ENCODE peak calls at places on chromosome 4, in seven cellular contexts. N is kidney epithelial cell, S is WERI-Rb-1, Y is fibroblast of mammary gland, X is left ventricle myocardium inferior, F is GM06990, A is heart right ventricle. I is an unnamed sample.

GRCh38 chr4:139028191-139028661 is 12.6 kb downstream of the NOCT start:
- DNase-seq in N (no peak), S (no peak), Y (no peak), X (peak), F (no peak), A (peak), I (no peak)

GRCh38 chr4:159606835-159607234 is 504.0 kb downstream of the RAPGEF2 start:
- DNase-seq in N (no peak), S (no peak), Y (no peak), X (no peak), F (no peak), A (no peak), I (no peak)

GRCh38 chr4:40856836-40857362 is 107.1 kb downstream of the NSUN7 start:
- DNase-seq in N (no peak), S (peak), Y (peak), X (peak), F (peak), A (peak), I (no peak)

GRCh38 chr4:88144866-88145300 is 13.6 kb downstream of the ABCG2 start:
- DNase-seq in N (no peak), S (no peak), Y (no peak), X (no peak), F (no peak), A (no peak), I (no peak)

GRCh38 chr4:48877827-48878535 is 28.6 kb downstream of the OCIAD2 start:
- DNase-seq in N (no peak), S (no peak), Y (no peak), X (no peak), F (no peak), A (no peak), I (no peak)

GRCh38 chr4:165779950-165780670 is 92.9 kb upstream of the TLL1 start:
- DNase-seq in N (no peak), S (no peak), Y (peak), X (no peak), F (no peak), A (no peak), I (no peak)

GRCh38 chr4:140635606-140636005 is 66.8 kb upstream of the UCP1 start:
- DNase-seq in N (peak), S (no peak), Y (no peak), X (peak), F (no peak), A (no peak), I (no peak)

GRCh38 chr4:81395239-81395638 is 76.5 kb downstream of the RASGEF1B start:
- DNase-seq in N (no peak), S (no peak), Y (no peak), X (no peak), F (no peak), A (no peak), I (no peak)

GRCh38 chr4:108725457-108725856 is 37.4 kb downstream of the ETNPPL start:
- DNase-seq in N (no peak), S (no peak), Y (no peak), X (no peak), F (no peak), A (no peak), I (no peak)

GRCh38 chr4:82785248-82786003 is 13.2 kb downstream of the SCD5 start:
- DNase-seq in N (peak), S (no peak), Y (peak), X (no peak), F (no peak), A (no peak), I (peak)

GRCh38 chr4:69196209-69196965 is 18.2 kb downstream of the UGT2B11 start:
- DNase-seq in N (no peak), S (no peak), Y (no peak), X (no peak), F (no peak), A (no peak), I (no peak)

GRCh38 chr4:7382634-7383014 is 52.1 kb downstream of the PSAPL1 start:
- DNase-seq in N (no peak), S (no peak), Y (no peak), X (no peak), F (no peak), A (no peak), I (no peak)

GRCh38 chr4:96035727-96036126 is 195.8 kb downstream of the PDHA2 start:
- DNase-seq in N (no peak), S (peak), Y (peak), X (no peak), F (no peak), A (no peak), I (no peak)

GRCh38 chr4:88858752-88859151 is 161.1 kb upstream of the NAP1L5 start:
- DNase-seq in N (no peak), S (no peak), Y (peak), X (no peak), F (peak), A (no peak), I (no peak)

GRCh38 chr4:158442736-158443135 is 78.9 kb upstream of the RXFP1 start:
- DNase-seq in N (no peak), S (no peak), Y (peak), X (no peak), F (no peak), A (no peak), I (no peak)

GRCh38 chr4:138910914-138911336 is 104.7 kb upstream of the NOCT start:
- DNase-seq in N (peak), S (no peak), Y (peak), X (peak), F (no peak), A (peak), I (peak)

GRCh38 chr4:40369437-40370278 is 34.5 kb downstream of the CHRNA9 start:
- DNase-seq in N (no peak), S (no peak), Y (no peak), X (no peak), F (peak), A (no peak), I (no peak)

GRCh38 chr4:7466215-7466614 is 31.5 kb upstream of the PSAPL1 start:
- DNase-seq in N (no peak), S (no peak), Y (no peak), X (no peak), F (no peak), A (no peak), I (no peak)

DNA sequence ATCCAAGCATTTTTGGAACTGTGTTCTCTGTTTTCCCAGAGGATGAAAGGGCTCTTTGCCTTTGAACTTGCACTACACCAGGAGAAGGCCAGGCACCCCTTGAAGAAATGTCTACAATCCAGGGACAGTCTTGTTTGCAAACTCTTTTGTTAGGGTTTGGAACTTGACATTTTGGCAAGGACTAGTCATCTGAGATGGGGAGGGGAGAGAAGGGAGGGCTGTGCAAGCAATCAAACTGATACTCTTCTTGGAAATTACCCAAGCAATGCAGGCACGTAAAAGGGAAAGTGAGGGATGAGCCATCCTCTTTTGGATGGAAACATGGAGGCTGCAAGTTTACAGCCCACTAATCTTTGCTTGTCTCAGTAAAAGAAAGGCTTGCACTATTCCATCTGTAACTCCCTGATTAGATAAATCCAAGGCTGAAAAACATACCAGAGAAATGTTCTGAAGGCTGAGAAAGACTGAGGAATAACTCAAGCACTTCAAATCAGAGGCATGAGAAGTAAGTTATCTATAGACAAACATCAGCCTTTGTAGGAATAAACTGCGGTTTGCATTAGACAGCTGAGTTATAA is 140.9 kb downstream of the TSPAN5 start:
- DNase-seq in N (no peak), S (no peak), Y (peak), X (no peak), F (no peak), A (no peak), I (no peak)
- H3K4me3 ChIP-seq in N (no peak), S (no peak), Y (no peak), X (no peak), F (no peak), A (no peak), I (no peak)

GRCh38 chr4:101186558-101187184 is 160.7 kb downstream of the PPP3CA start:
- DNase-seq in N (no peak), S (no peak), Y (no peak), X (no peak), F (no peak), A (no peak), I (no peak)

GRCh38 chr4:101188906-101189305 is 158.4 kb downstream of the PPP3CA start:
- DNase-seq in N (no peak), S (no peak), Y (no peak), X (no peak), F (no peak), A (no peak), I (no peak)

GRCh38 chr4:101191302-101192098 is 155.8 kb downstream of the PPP3CA start:
- DNase-seq in N (no peak), S (peak), Y (peak), X (peak), F (no peak), A (peak), I (peak)

GRCh38 chr4:101184668-101185067 is 162.7 kb downstream of the PPP3CA start:
- DNase-seq in N (no peak), S (no peak), Y (no peak), X (no peak), F (no peak), A (no peak), I (no peak)

DNA sequence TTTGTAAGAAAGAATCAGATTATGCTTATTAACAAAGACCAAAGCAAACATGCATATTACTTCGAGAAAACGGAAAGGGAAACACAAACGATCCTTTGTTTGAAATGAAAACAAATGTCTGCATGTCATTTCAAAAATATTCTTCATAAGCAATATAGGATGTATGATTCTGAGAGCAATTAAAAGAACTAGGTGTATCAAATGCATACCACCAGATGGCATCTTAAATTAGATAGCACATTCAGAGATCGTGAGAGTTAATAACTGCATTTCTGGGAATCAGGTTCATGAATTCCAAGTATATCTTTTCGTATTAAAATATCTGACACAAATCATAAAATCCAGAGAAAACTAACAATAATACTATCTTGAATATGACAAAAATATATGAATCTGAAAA is 159.5 kb downstream of the PPP3CA start:
- DNase-seq in N (no peak), S (no peak), Y (peak), X (no peak), F (no peak), A (no peak), I (no peak)
- TF ChIP-seq CTCF in N (no peak), S (no peak), Y (peak), X (peak), F (peak), A (no peak), I (no peak)

GRCh38 chr4:181479145-181479544 is 764.1 kb upstream of the TENM3 start:
- DNase-seq in N (no peak), S (no peak), Y (no peak), X (no peak), F (no peak), A (no peak), I (no peak)

GRCh38 chr4:181478675-181479074 is 764.5 kb upstream of the TENM3 start:
- DNase-seq in N (no peak), S (no peak), Y (peak), X (no peak), F (no peak), A (no peak), I (no peak)

GRCh38 chr4:181475781-181476180 is 767.4 kb upstream of the TENM3 start:
- DNase-seq in N (no peak), S (no peak), Y (peak), X (no peak), F (no peak), A (peak), I (no peak)
- H3K4me3 ChIP-seq in N (no peak), S (no peak), Y (no peak), X (peak), F (no peak), A (peak), I (no peak)

DNA sequence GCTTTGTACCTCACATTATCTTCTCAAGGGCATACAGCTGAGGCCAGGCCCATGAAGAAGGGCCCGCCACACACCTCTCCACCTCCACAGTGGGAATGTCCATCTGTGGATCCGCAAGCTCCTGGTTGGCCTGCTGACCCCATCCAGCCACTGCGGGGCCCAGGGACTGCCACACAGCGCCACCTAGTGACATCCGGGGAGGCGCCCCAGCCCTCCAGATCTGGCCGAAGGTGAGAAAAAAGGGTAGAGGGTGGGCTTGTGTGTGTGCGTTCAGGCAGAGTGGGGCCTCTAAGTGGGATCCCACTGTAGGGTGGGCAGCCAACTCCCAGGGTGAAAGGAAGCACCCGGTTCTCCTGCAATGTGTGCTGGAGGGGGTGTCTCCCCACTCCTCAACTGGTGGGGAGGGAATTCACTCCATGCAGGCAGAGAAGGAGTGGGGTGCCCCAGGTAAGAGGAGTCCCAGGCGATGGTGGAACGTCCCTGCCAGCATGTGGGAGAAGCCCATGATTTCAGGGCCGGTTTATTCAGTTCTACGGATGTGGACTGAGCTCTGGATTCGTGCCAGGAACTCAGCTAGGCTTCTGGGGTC is 117.3 kb downstream of the ENPP6 start:
- DNase-seq in N (no peak), S (peak), Y (no peak), X (peak), F (no peak), A (peak), I (no peak)
- TF ChIP-seq CTCF in N (peak), S (peak), Y (peak), X (peak), F (peak), A (peak), I (peak)

GRCh38 chr4:20256381-20256881 is 4.7 kb downstream of the SLIT2 start:
- DNase-seq in N (no peak), S (no peak), Y (no peak), X (no peak), F (no peak), A (no peak), I (no peak)
- H3K4me3 ChIP-seq in N (no peak), S (no peak), Y (peak), X (peak), F (no peak), A (peak), I (peak)

GRCh38 chr4:120870279-120870673 is 52.2 kb downstream of the PRDM5 start:
- DNase-seq in N (no peak), S (peak), Y (no peak), X (no peak), F (no peak), A (no peak), I (no peak)
- TF ChIP-seq CTCF in N (peak), S (peak), Y (no peak), X (no peak), F (peak), A (no peak), I (peak)

I was measured in HFF-Myc.